ENCODE peak calls at places on chromosomes 13 and 19, in six cellular contexts. D, Y, M, V, K and B are unnamed samples.

GRCh38 chr13:40148103-40148502 is 492.6 kb downstream of the COG6 start:
- DNase-seq in D (no peak), Y (no peak), M (no peak), V (no peak), K (no peak), B (no peak)

GRCh38 chr13:52903320-52903719 is 54.9 kb upstream of the PCDH8 start:
- DNase-seq in D (no peak), Y (no peak), M (no peak), V (no peak), K (no peak), B (no peak)

GRCh38 chr13:74080762-74081161 is 53.4 kb downstream of the KLF12 start:
- DNase-seq in D (no peak), Y (no peak), M (no peak), V (no peak), K (no peak), B (no peak)

GRCh38 chr13:32811297-32811800 is 204.9 kb upstream of the KL start:
- DNase-seq in D (no peak), Y (peak), M (no peak), V (no peak), K (no peak), B (peak)

GRCh38 chr19:49119411-49120324 is at the start of gene PPFIA3:
- DNase-seq in D (no peak), Y (peak), M (no peak), V (peak), K (no peak), B (peak)

GRCh38 chr13:98447881-98448641 is 128.8 kb downstream of the STK24 start:
- DNase-seq in D (peak), Y (no peak), M (no peak), V (peak), K (peak), B (no peak)

GRCh38 chr13:113187263-113187669 is 21.2 kb downstream of the PCID2 start:
- DNase-seq in D (peak), Y (peak), M (no peak), V (peak), K (peak), B (peak)

GRCh38 chr19:29457413-29457812 is 68.4 kb upstream of the VSTM2B start:
- DNase-seq in D (no peak), Y (no peak), M (no peak), V (no peak), K (no peak), B (no peak)

GRCh38 chr19:1169921-1170885 is 3.9 kb downstream of the SBNO2 start:
- DNase-seq in D (peak), Y (no peak), M (no peak), V (peak), K (no peak), B (peak)

GRCh38 chr13:110882972-110883371 is 31.9 kb downstream of the ANKRD10 start:
- DNase-seq in D (no peak), Y (no peak), M (no peak), V (no peak), K (no peak), B (no peak)

GRCh38 chr13:106471957-106472543 is 63.4 kb downstream of the EFNB2 start:
- DNase-seq in D (peak), Y (peak), M (no peak), V (peak), K (peak), B (peak)

GRCh38 chr19:14786421-14786851 is 8.1 kb upstream of the ADGRE2 start:
- DNase-seq in D (peak), Y (no peak), M (no peak), V (no peak), K (peak), B (no peak)

GRCh38 chr13:42947925-42948324 is 44.1 kb downstream of the EPSTI1 start:
- DNase-seq in D (no peak), Y (no peak), M (no peak), V (no peak), K (no peak), B (no peak)

GRCh38 chr13:99948907-99949656 is 22.5 kb downstream of the ZIC5 start:
- DNase-seq in D (no peak), Y (no peak), M (no peak), V (no peak), K (no peak), B (no peak)

GRCh38 chr19:29523568-29523967 is 2.2 kb upstream of the VSTM2B start:
- DNase-seq in D (no peak), Y (no peak), M (no peak), V (no peak), K (no peak), B (no peak)

GRCh38 chr13:20828540-20829364 is 55.0 kb upstream of the EEF1AKMT1 start:
- DNase-seq in D (peak), Y (no peak), M (no peak), V (peak), K (peak), B (no peak)

GRCh38 chr13:28792992-28793391 is 27.1 kb upstream of the MTUS2 start:
- DNase-seq in D (no peak), Y (peak), M (no peak), V (peak), K (no peak), B (no peak)

GRCh38 chr13:70829748-70830147 is 721.5 kb upstream of the KLHL1 start:
- DNase-seq in D (no peak), Y (no peak), M (no peak), V (no peak), K (no peak), B (no peak)

GRCh38 chr13:79406597-79406908 is 498 bp upstream of the RBM26 start:
- DNase-seq in D (no peak), Y (no peak), M (no peak), V (no peak), K (no peak), B (no peak)

GRCh38 chr19:18274303-18274775 is at the start of gene IQCN:
- DNase-seq in D (peak), Y (peak), M (peak), V (peak), K (peak), B (peak)

GRCh38 chr13:114310961-114311360 is 3.3 kb upstream of the CHAMP1 start:
- DNase-seq in D (no peak), Y (peak), M (no peak), V (no peak), K (no peak), B (no peak)

GRCh38 chr19:50632151-50632835 is 7.4 kb downstream of the SYT3 start:
- DNase-seq in D (no peak), Y (no peak), M (no peak), V (no peak), K (no peak), B (no peak)

GRCh38 chr13:72599148-72599743 is 128.2 kb downstream of the MZT1 start:
- DNase-seq in D (no peak), Y (no peak), M (no peak), V (no peak), K (no peak), B (no peak)

GRCh38 chr19:14165986-14166385 is 29.6 kb upstream of the ASF1B start:
- DNase-seq in D (no peak), Y (no peak), M (no peak), V (no peak), K (no peak), B (no peak)

GRCh38 chr19:48174445-48175030 is 4.1 kb downstream of the ZSWIM9 start:
- DNase-seq in D (no peak), Y (no peak), M (no peak), V (no peak), K (no peak), B (no peak)

GRCh38 chr19:36688058-36688457 is 646 bp downstream of the ZNF567 start:
- DNase-seq in D (no peak), Y (no peak), M (no peak), V (no peak), K (no peak), B (no peak)

GRCh38 chr19:12139885-12140544 is at the start of gene ZNF20:
- DNase-seq in D (peak), Y (peak), M (peak), V (peak), K (no peak), B (peak)

GRCh38 chr19:12140545-12141404 is 625 bp upstream of the ZNF20 start:
- DNase-seq in D (peak), Y (peak), M (peak), V (peak), K (no peak), B (peak)

GRCh38 chr19:12141405-12141736 is 1.2 kb upstream of the ZNF20 start:
- DNase-seq in D (no peak), Y (no peak), M (no peak), V (no peak), K (no peak), B (no peak)

GRCh38 chr19:12137541-12137940 is 2.6 kb downstream of the ZNF20 start:
- DNase-seq in D (no peak), Y (no peak), M (no peak), V (no peak), K (no peak), B (no peak)

DNA sequence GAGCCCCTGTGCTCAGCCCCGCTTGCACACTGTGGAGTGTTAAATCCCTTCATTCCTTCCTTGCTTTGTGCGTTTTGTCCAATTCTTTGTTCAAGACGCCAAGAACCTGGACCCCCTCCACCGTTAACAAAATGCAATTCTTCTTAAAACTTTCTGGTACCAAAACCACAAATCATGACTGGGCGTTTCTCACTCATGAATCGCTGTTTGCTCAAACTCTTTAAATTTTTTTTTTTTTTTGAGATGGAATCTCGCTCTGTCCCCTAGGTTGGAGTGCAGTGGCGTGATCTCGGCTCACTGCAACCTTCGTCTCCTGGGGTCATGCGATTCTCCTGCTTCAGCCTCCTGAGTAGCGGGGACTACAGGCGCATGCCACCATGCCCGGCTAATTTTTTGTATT is 841 bp downstream of the ZNF20 start:
- DNase-seq in D (no peak), Y (no peak), M (no peak), V (no peak), K (no peak), B (no peak)
- H3K27ac ChIP-seq in D (peak), Y (no peak), M (no peak), V (peak), K (no peak), B (no peak)

DNA sequence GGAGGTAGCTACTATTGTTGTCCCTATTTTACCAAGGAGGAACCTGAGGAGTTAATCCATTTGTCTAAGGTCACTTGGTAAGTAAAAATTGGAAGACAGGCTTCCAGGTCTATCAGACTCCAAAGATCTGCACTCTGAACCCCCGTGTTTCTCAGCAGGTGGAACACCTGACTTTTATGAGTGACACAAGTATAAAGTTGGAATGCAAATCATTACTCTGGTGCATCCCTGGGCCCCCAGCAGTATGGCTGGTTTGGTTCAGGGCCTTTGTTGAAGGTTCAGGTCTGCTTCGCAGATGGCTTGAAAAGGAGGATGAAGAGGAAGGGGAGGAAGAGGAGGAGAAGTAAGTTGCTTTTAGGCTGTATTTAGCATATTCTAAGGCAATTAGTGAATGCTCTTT is 46.0 kb downstream of the RGCC start:
- DNase-seq in D (no peak), Y (no peak), M (no peak), V (no peak), K (no peak), B (no peak)
- H3K27ac ChIP-seq in D (no peak), Y (no peak), M (no peak), V (no peak), K (no peak), B (no peak)

DNA sequence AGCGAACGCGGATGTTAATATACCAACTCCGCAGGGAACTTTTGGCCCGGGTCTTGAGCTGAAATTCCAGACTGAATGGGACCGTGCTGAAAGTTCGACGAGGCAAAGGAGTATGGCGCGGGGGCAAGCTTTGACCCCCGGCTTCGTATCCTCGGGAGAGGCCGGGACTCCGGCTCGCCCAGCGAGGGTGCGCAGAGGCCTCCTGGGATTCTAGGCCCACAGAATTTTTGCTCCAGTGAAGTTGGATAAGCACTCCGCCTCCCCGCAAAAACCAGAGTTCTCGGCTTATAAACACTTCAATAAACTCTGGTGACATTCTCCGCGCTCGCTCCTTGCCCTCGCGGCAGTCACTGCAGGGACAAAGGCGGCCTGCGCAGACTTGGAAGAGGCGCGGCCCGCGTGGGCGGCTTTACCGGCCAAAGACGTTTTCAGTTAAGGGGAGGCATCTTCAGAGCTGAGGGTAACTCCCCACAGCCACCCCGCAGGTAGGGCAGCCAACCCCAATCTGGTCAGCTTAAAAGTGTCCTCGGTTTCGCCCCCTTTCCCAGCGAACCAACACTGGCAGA is 112.6 kb downstream of the KCNRG start:
- DNase-seq in D (no peak), Y (no peak), M (no peak), V (no peak), K (no peak), B (no peak)
- H3K27ac ChIP-seq in D (no peak), Y (no peak), M (no peak), V (no peak), K (no peak), B (no peak)

GRCh38 chr13:44312898-44313551 is 60.6 kb upstream of the SERP2 start:
- DNase-seq in D (peak), Y (peak), M (no peak), V (no peak), K (peak), B (peak)
- H3K27ac ChIP-seq in D (peak), Y (peak), M (no peak), V (no peak), K (peak), B (peak)

GRCh38 chr19:40811478-40812341 is 12.7 kb downstream of the EGLN2 start:
- DNase-seq in D (no peak), Y (no peak), M (no peak), V (no peak), K (no peak), B (no peak)
- H3K27ac ChIP-seq in D (peak), Y (no peak), M (no peak), V (no peak), K (peak), B (no peak)